ENCODE peak calls at places on chromosomes 13 and 19, in ten cellular contexts. H is transverse colon; K is activated CD4-positive, alpha-beta T cell treated with anti-CD3 and anti-CD28 coated beads, Interleukin-2, amount 50 U/mL, for 24 hours; V is cerebellar nuclear complex; G is RPMI8226; R is AG09309; I is ELR; E is uterus; Y is stimulated activated CD8-positive, alpha-beta memory T cell treated with anti-CD3 and anti-CD28 coated beads, Interleukin-2, amount 100 ng/mL, for 48 hours; J is lower lobe of right lung. X is an unnamed sample.

GRCh38 chr19:34351382-34351802 is 13.6 kb upstream of the GPI start:
- DNase-seq in E (no peak), R (no peak), G (no peak), I (no peak), V (no peak), J (no peak), H (no peak), Y (no peak), K (no peak), X (no peak)

GRCh38 chr13:95246292-95247082 is 54.8 kb downstream of the ABCC4 start:
- DNase-seq in H (no peak), J (no peak), E (no peak), Y (no peak), R (no peak), I (no peak), K (no peak), V (no peak), G (peak; percentile 93), X (no peak)

GRCh38 chr19:40962460-40962961 is 28.6 kb upstream of the CYP2B6 start:
- DNase-seq in K (no peak), H (no peak), J (no peak), E (no peak), I (peak; percentile 37), Y (no peak), R (peak; percentile 8), G (no peak), V (no peak), X (no peak)

GRCh38 chr19:38905186-38905539 is 5.4 kb downstream of the NFKBIB start:
- DNase-seq in R (no peak), H (no peak), Y (no peak), K (no peak), J (no peak), E (no peak), V (no peak), G (no peak), I (no peak), X (no peak)

GRCh38 chr19:8640402-8641004 is 10.1 kb downstream of the NFILZ start:
- DNase-seq in J (peak; percentile 76), Y (no peak), K (no peak), H (peak; percentile 36), G (peak; percentile 28), R (no peak), I (no peak), E (peak; percentile 19), V (no peak), X (no peak)

GRCh38 chr13:74000906-74001305 is 133.3 kb downstream of the KLF12 start:
- DNase-seq in G (no peak), I (no peak), H (no peak), R (no peak), Y (no peak), J (no peak), E (no peak), K (no peak), V (no peak), X (no peak)

GRCh38 chr19:6811906-6812305 is 39.4 kb downstream of the VAV1 start:
- DNase-seq in K (no peak), E (no peak), J (no peak), Y (no peak), V (no peak), G (peak; percentile 17), H (no peak), I (peak; percentile 73), R (peak; percentile 27), X (peak; percentile 73)

GRCh38 chr19:1264801-1265610 is 4.1 kb upstream of the CIRBP start:
- DNase-seq in V (no peak), K (no peak), G (no peak), Y (no peak), H (peak; percentile 79), I (peak; percentile 97), E (peak; percentile 88), J (peak; percentile 70), R (no peak), X (no peak)

GRCh38 chr19:35000647-35001501 is 751 bp downstream of the GRAMD1A start:
- DNase-seq in E (no peak), Y (peak; percentile 46), R (no peak), G (peak; percentile 40), J (peak; percentile 62), V (no peak), I (peak; percentile 53), K (no peak), H (peak; percentile 53), X (peak; percentile 16)

GRCh38 chr13:50106559-50106958 is 91.3 kb downstream of the KCNRG start:
- DNase-seq in Y (no peak), H (no peak), E (no peak), K (no peak), R (no peak), I (no peak), G (no peak), J (no peak), V (no peak), X (no peak)

GRCh38 chr19:47469719-47470118 is 2.0 kb downstream of the SLC8A2 start:
- DNase-seq in V (no peak), H (no peak), G (no peak), J (no peak), Y (no peak), K (no peak), I (no peak), R (no peak), E (no peak), X (no peak)

X was measured in COLO829.